ENCODE peak calls at places on chromosomes 6 and 20, in four cellular contexts. R, Z, I and O are unnamed samples.

GRCh38 chr20:14155361-14155760 is 160.0 kb downstream of the MACROD2 start:
- DNase-seq in R (no peak), Z (no peak), I (no peak), O (no peak)

GRCh38 chr6:143177706-143178105 is 117.0 kb downstream of the AIG1 start:
- DNase-seq in R (no peak), Z (no peak), I (no peak), O (no peak)

GRCh38 chr6:45192556-45192955 is 135.6 kb upstream of the RUNX2 start:
- DNase-seq in R (no peak), Z (no peak), I (peak), O (peak)

GRCh38 chr6:28944412-28945006 is 20.7 kb upstream of the TRIM27 start:
- DNase-seq in R (no peak), Z (peak), I (peak), O (peak)

GRCh38 chr20:4937422-4938319 is 63.6 kb downstream of the SLC23A2 start:
- DNase-seq in R (no peak), Z (no peak), I (no peak), O (no peak)

GRCh38 chr20:58071500-58071804 is 157.0 kb downstream of the ANKRD60 start:
- DNase-seq in R (no peak), Z (no peak), I (no peak), O (no peak)

GRCh38 chr20:62274332-62275262 is 28.2 kb upstream of the ADRM1 start:
- DNase-seq in R (no peak), Z (no peak), I (peak), O (no peak)

GRCh38 chr6:150531957-150532356 is 67.7 kb upstream of the PLEKHG1 start:
- DNase-seq in R (no peak), Z (no peak), I (no peak), O (no peak)

GRCh38 chr20:58199058-58199457 is 29.4 kb downstream of the ANKRD60 start:
- DNase-seq in R (no peak), Z (no peak), I (no peak), O (no peak)

GRCh38 chr6:118748311-118749062 is 97.1 kb upstream of the CEP85L start:
- DNase-seq in R (no peak), Z (peak), I (no peak), O (peak)

GRCh38 chr6:13554929-13555333 is 19.5 kb upstream of the SIRT5 start:
- DNase-seq in R (peak), Z (peak), I (peak), O (peak)

GRCh38 chr6:116389357-116389756 is 18.6 kb downstream of the DSE start:
- DNase-seq in R (no peak), Z (peak), I (no peak), O (peak)